ENCODE peak calls at places on chromosomes 3 and 15, in seven cellular contexts. Z is A549; P is stimulated activated naive B cell treated with anti-CD40 and anti-IgM and Interleukin-4, amounts not matched to agents 10 μg/mL and 1 μg/mL and 100 μg/mL, for 72 hours; N is NCI-H1105 treated with DMSO at 0.1 percent for 48 hours; D is breast epithelium; I is heart right ventricle; R is dorsolateral prefrontal cortex. F is an unnamed sample.

GRCh38 chr15:74817370-74817737 is 4.7 kb downstream of the LMAN1L start:
- DNase-seq in Z (no peak), P (no peak), N (no peak), D (peak; percentile 65), I (peak; percentile 58), R (no peak), F (peak; percentile 29)

GRCh38 chr3:150147776-150148175 is 177.1 kb upstream of the PFN2 start:
- DNase-seq in Z (no peak), P (no peak), N (no peak), D (no peak), I (no peak), R (no peak), F (no peak)

GRCh38 chr3:117398166-117398954 is 688.8 kb downstream of the TUSC7 start:
- DNase-seq in Z (no peak), P (no peak), N (peak; percentile 88), D (no peak), I (no peak), R (peak; percentile 87), F (no peak)

GRCh38 chr3:54176106-54176505 is 53.8 kb downstream of the CACNA2D3 start:
- DNase-seq in Z (no peak), P (no peak), N (no peak), D (no peak), I (no peak), R (no peak), F (no peak)

GRCh38 chr15:64017082-64017588 is 29.1 kb downstream of the DAPK2 start:
- DNase-seq in Z (peak; percentile 83), P (no peak), N (no peak), D (no peak), I (no peak), R (no peak), F (peak; percentile 56)

GRCh38 chr3:53506763-53507145 is 12.3 kb downstream of the CACNA1D start:
- DNase-seq in Z (no peak), P (no peak), N (no peak), D (no peak), I (no peak), R (no peak), F (peak; percentile 30)

GRCh38 chr3:133831966-133832801 is 26.6 kb downstream of the SRPRB start:
- DNase-seq in Z (no peak), P (no peak), N (no peak), D (no peak), I (no peak), R (no peak), F (peak; percentile 37)

GRCh38 chr3:123102826-123103225 is 36.0 kb downstream of the PDIA5 start:
- DNase-seq in Z (no peak), P (no peak), N (no peak), D (no peak), I (no peak), R (no peak), F (no peak)

GRCh38 chr15:62090988-62091387 is 24.2 kb downstream of the C2CD4A start:
- DNase-seq in Z (no peak), P (no peak), N (no peak), D (no peak), I (no peak), R (no peak), F (no peak)

GRCh38 chr15:68218331-68218730 is 11.2 kb downstream of the CLN6 start:
- DNase-seq in Z (no peak), P (no peak), N (no peak), D (no peak), I (no peak), R (no peak), F (no peak)

F was measured in Calu3.